ENCODE peak calls at places on chromosome 9, in ten cellular contexts. J is amniotic epithelial cell, F is germinal center, O is putamen, P is NAMALWA, D is OCI-LY7, G is RCC 7860, Q is SK-N-SH, U is amygdala, E is AG20443. N is an unnamed sample.

GRCh38 chr9:112387115-112387514 is 7.2 kb downstream of the HSDL2 start:
- DNase-seq in J (no peak), F (no peak), O (no peak), P (no peak), D (no peak), G (no peak), Q (no peak), U (no peak), E (no peak), N (no peak)

GRCh38 chr9:108813951-108814601 is 41.7 kb downstream of the ACTL7B start:
- DNase-seq in J (peak; percentile 51), F (no peak), O (peak; percentile 20), P (no peak), D (no peak), G (no peak), Q (no peak), U (no peak), E (peak; percentile 80), N (no peak)

GRCh38 chr9:71910602-71911060 is 362 bp downstream of the ABHD17B start:
- DNase-seq in J (no peak), F (no peak), O (no peak), P (no peak), D (peak; percentile 68), G (no peak), Q (peak; percentile 63), U (no peak), E (peak; percentile 63), N (no peak)

GRCh38 chr9:73219985-73220626 is 68.4 kb downstream of the ANXA1 start:
- DNase-seq in J (peak; percentile 92), F (no peak), O (no peak), P (no peak), D (no peak), G (peak; percentile 83), Q (no peak), U (no peak), E (peak; percentile 17), N (no peak)

GRCh38 chr9:6007770-6008168 is 7.7 kb downstream of the RANBP6 start:
- DNase-seq in J (peak; percentile 53), F (peak; percentile 71), O (peak; percentile 85), P (peak; percentile 80), D (peak; percentile 83), G (peak; percentile 6), Q (peak; percentile 90), U (peak; percentile 36), E (peak; percentile 78), N (peak; percentile 75)

GRCh38 chr9:13970018-13970417 is 343.9 kb downstream of the NFIB start:
- DNase-seq in J (peak; percentile 46), F (no peak), O (no peak), P (no peak), D (no peak), G (no peak), Q (no peak), U (no peak), E (no peak), N (no peak)

GRCh38 chr9:101176384-101176783 is 147.9 kb downstream of the PLPPR1 start:
- DNase-seq in J (no peak), F (no peak), O (no peak), P (peak; percentile 22), D (peak; percentile 5), G (no peak), Q (no peak), U (no peak), E (no peak), N (no peak)

GRCh38 chr9:95071925-95072324 is 245.6 kb downstream of the FANCC start:
- DNase-seq in J (no peak), F (no peak), O (no peak), P (no peak), D (no peak), G (no peak), Q (no peak), U (no peak), E (no peak), N (no peak)

GRCh38 chr9:69498430-69498829 is 173.4 kb downstream of the ENTREP1 start:
- DNase-seq in J (no peak), F (no peak), O (no peak), P (no peak), D (no peak), G (no peak), Q (no peak), U (no peak), E (no peak), N (no peak)

GRCh38 chr9:117494401-117495130 is 79.7 kb upstream of the ASTN2 start:
- DNase-seq in J (no peak), F (no peak), O (peak; percentile 72), P (no peak), D (no peak), G (no peak), Q (peak; percentile 22), U (no peak), E (no peak), N (no peak)

GRCh38 chr9:82184524-82184923 is 196.0 kb downstream of the SPATA31D1 start:
- DNase-seq in J (no peak), F (no peak), O (no peak), P (no peak), D (peak; percentile 87), G (no peak), Q (no peak), U (no peak), E (no peak), N (no peak)

GRCh38 chr9:135783540-135784245 is 81.7 kb downstream of the KCNT1 start:
- DNase-seq in J (no peak), F (no peak), O (no peak), P (no peak), D (no peak), G (no peak), Q (no peak), U (no peak), E (no peak), N (no peak)

GRCh38 chr9:77952641-77953341 is 78.8 kb downstream of the GNAQ start:
- DNase-seq in J (peak; percentile 59), F (no peak), O (no peak), P (no peak), D (no peak), G (no peak), Q (no peak), U (no peak), E (no peak), N (no peak)

GRCh38 chr9:8718121-8718725 is 918.6 kb upstream of the DMAC1 start:
- DNase-seq in J (peak; percentile 0), F (no peak), O (no peak), P (no peak), D (no peak), G (peak; percentile 29), Q (no peak), U (no peak), E (no peak), N (no peak)

GRCh38 chr9:82637368-82637767 is 425.6 kb downstream of the RASEF start:
- DNase-seq in J (no peak), F (no peak), O (no peak), P (no peak), D (no peak), G (no peak), Q (no peak), U (no peak), E (no peak), N (no peak)

GRCh38 chr9:121929893-121930875 is 162.9 kb downstream of the TTLL11 start:
- DNase-seq in J (no peak), F (no peak), O (no peak), P (no peak), D (no peak), G (no peak), Q (peak; percentile 54), U (no peak), E (no peak), N (no peak)

GRCh38 chr9:127890053-127890452 is 9.3 kb downstream of the ST6GALNAC6 start:
- DNase-seq in J (no peak), F (no peak), O (no peak), P (no peak), D (no peak), G (peak; percentile 11), Q (no peak), U (no peak), E (no peak), N (no peak)

GRCh38 chr9:96140401-96141180 is 161.4 kb downstream of the HSD17B3 start:
- DNase-seq in J (no peak), F (no peak), O (no peak), P (no peak), D (no peak), G (no peak), Q (no peak), U (no peak), E (no peak), N (no peak)

GRCh38 chr9:98538626-98539031 is 170.1 kb downstream of the GABBR2 start:
- DNase-seq in J (no peak), F (no peak), O (no peak), P (no peak), D (no peak), G (no peak), Q (peak; percentile 59), U (no peak), E (no peak), N (no peak)

GRCh38 chr9:37390759-37391158 is 31.7 kb upstream of the GRHPR start:
- DNase-seq in J (peak; percentile 9), F (peak; percentile 73), O (no peak), P (peak; percentile 93), D (peak; percentile 92), G (peak; percentile 14), Q (no peak), U (no peak), E (no peak), N (no peak)

GRCh38 chr9:93968451-93969327 is 13.5 kb upstream of the BARX1 start:
- DNase-seq in J (peak; percentile 47), F (no peak), O (no peak), P (no peak), D (no peak), G (no peak), Q (no peak), U (no peak), E (peak; percentile 8), N (no peak)

GRCh38 chr9:77085416-77085815 is 66.0 kb downstream of the FOXB2 start:
- DNase-seq in J (no peak), F (no peak), O (no peak), P (no peak), D (no peak), G (no peak), Q (no peak), U (no peak), E (no peak), N (no peak)

GRCh38 chr9:120308495-120308894 is 271.5 kb downstream of the CDK5RAP2 start:
- DNase-seq in J (no peak), F (no peak), O (no peak), P (no peak), D (no peak), G (no peak), Q (no peak), U (no peak), E (no peak), N (no peak)

GRCh38 chr9:693460-694390 is 147.8 kb upstream of the DMRT1 start:
- DNase-seq in J (peak; percentile 77), F (no peak), O (peak; percentile 87), P (no peak), D (no peak), G (no peak), Q (no peak), U (no peak), E (peak; percentile 69), N (no peak)

GRCh38 chr9:114093761-114094505 is 5.2 kb downstream of the KIF12 start:
- DNase-seq in J (no peak), F (no peak), O (no peak), P (no peak), D (no peak), G (no peak), Q (no peak), U (no peak), E (no peak), N (no peak)

GRCh38 chr9:4741365-4742031 is 496 bp upstream of the AK3 start:
- DNase-seq in J (peak; percentile 35), F (no peak), O (peak; percentile 42), P (no peak), D (peak; percentile 28), G (no peak), Q (no peak), U (no peak), E (peak; percentile 33), N (no peak)

GRCh38 chr9:30075451-30076199 is 2308.8 kb upstream of the ACO1 start:
- DNase-seq in J (no peak), F (no peak), O (no peak), P (no peak), D (no peak), G (peak; percentile 88), Q (no peak), U (no peak), E (no peak), N (no peak)

GRCh38 chr9:109459423-109459822 is 38.7 kb downstream of the PTPN3 start:
- DNase-seq in J (no peak), F (no peak), O (no peak), P (peak; percentile 7), D (no peak), G (no peak), Q (no peak), U (no peak), E (no peak), N (no peak)

N was measured in naive thymus-derived CD8-positive, alpha-beta T cell.